ENCODE peak calls at places on chromosomes 4 and X, in eight cellular contexts. W is IMR-90, Y is transverse colon, R is A549, C is ovary, B is K562, X is tibial artery, A is cardiac muscle cell. J is an unnamed sample. For H3K9me3, the result is how much of the 10 kb centered on the place peaks cover.

GRCh38 chrX:98065151-98065550 is 1181.4 kb downstream of the RPA4 start:
- DNase-seq in B (no peak), X (no peak), R (no peak), Y (no peak), A (no peak), W (no peak), C (no peak), J (no peak)

GRCh38 chr4:159227984-159228383 is 125.1 kb downstream of the RAPGEF2 start:
- DNase-seq in X (peak), R (peak), W (peak), C (peak), B (no peak), Y (peak), A (peak), J (no peak)

GRCh38 chr4:151922306-151922705 is 161.5 kb upstream of the GATB start:
- DNase-seq in R (no peak), W (peak), A (peak), Y (no peak), X (no peak), C (no peak), B (no peak), J (no peak)

GRCh38 chrX:15761564-15762191 is 23.6 kb downstream of the CA5B start:
- DNase-seq in R (peak), A (peak), C (no peak), W (peak), B (peak), Y (no peak), X (no peak), J (peak)

GRCh38 chr4:38125816-38126215 is 165.6 kb downstream of the PTTG2 start:
- DNase-seq in B (no peak), W (peak), A (no peak), C (no peak), R (no peak), Y (no peak), X (no peak), J (no peak)

GRCh38 chr4:153126137-153126536 is 78.1 kb upstream of the TRIM2 start:
- DNase-seq in R (no peak), C (no peak), X (no peak), W (peak), Y (no peak), A (no peak), B (no peak), J (no peak)

GRCh38 chr4:4836044-4836443 is 23.4 kb upstream of the MSX1 start:
- DNase-seq in Y (no peak), B (no peak), W (no peak), X (no peak), A (no peak), R (no peak), C (no peak), J (no peak)

GRCh38 chr4:7872264-7872771 is 67.3 kb downstream of the AFAP1 start:
- DNase-seq in B (no peak), C (peak), A (peak), X (peak), Y (no peak), R (peak), W (peak), J (peak)

GRCh38 chrX:153598541-153599191 is at the start of gene CCNQ:
- DNase-seq in A (peak), C (peak), R (peak), X (no peak), W (peak), B (peak), Y (peak), J (peak)

GRCh38 chr4:144579411-144580020 is 66.4 kb upstream of the HHIP start:
- DNase-seq in Y (no peak), W (peak), X (no peak), R (peak), B (no peak), C (no peak), A (peak), J (no peak)

GRCh38 chr4:10783351-10783750 is 98.8 kb upstream of the CLNK start:
- DNase-seq in B (no peak), C (no peak), R (no peak), A (peak), W (peak), X (no peak), Y (no peak), J (no peak)

GRCh38 chr4:2484169-2484568 is 15.3 kb downstream of the RNF4 start:
- DNase-seq in B (no peak), C (no peak), X (no peak), Y (no peak), R (no peak), A (no peak), W (no peak), J (no peak)

GRCh38 chr4:15556533-15556932 is 86.9 kb downstream of the CC2D2A start:
- DNase-seq in B (no peak), Y (no peak), A (no peak), W (no peak), X (no peak), R (no peak), C (no peak), J (no peak)

GRCh38 chr4:67871867-67872266 is 11.9 kb downstream of the TMPRSS11D start:
- DNase-seq in C (no peak), W (peak), X (no peak), A (peak), Y (no peak), R (peak), B (no peak), J (no peak)

GRCh38 chr4:2805712-2806391 is 13.0 kb downstream of the SH3BP2 start:
- DNase-seq in C (peak), Y (peak), X (peak), W (no peak), B (no peak), A (peak), R (no peak), J (no peak)

GRCh38 chr4:120921456-120922389 is 803 bp downstream of the PRDM5 start:
- DNase-seq in A (peak), W (peak), Y (peak), R (peak), X (peak), C (peak), B (no peak), J (peak)

GRCh38 chrX:53317365-53318069 is 36.1 kb upstream of the IQSEC2 start:
- DNase-seq in A (peak), C (peak), X (peak), Y (peak), B (peak), R (peak), W (peak), J (peak)

DNA sequence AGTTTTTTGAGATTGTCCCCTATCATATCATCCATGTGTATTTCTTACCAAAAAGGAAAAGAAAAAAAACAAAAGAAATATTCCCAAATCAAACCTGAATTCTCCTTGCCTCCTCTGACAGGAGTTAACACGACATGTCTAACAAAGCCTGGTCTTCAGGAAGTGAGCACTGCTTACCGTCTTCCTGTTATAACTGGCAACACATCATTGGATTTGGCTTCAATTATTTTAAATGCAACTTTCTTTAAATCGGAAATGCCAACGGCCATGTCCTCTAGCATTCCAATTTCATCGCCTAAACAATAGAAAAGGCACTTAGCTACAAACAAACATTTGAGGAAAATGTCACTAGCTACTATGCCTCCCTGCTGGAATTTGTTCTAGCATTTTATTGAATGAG is 485.6 kb downstream of the IL15 start:
- DNase-seq in R (no peak), W (no peak), A (peak), B (no peak), C (no peak), X (no peak), Y (no peak), J (no peak)
- H3K4me3 ChIP-seq in R (no peak), W (no peak), A (no peak), B (no peak), C (no peak), X (no peak), Y (no peak), J (no peak)

GRCh38 chr4:19455196-19455595 is 796.5 kb upstream of the SLIT2 start:
- DNase-seq in Y (no peak), W (no peak), C (no peak), B (no peak), R (no peak), A (no peak), X (no peak), J (no peak)
- H3K9me3 ChIP-seq in Y (under half), W (under half), C (under half), B (under half), R (under half), A (under half), X (under half), J (under half)

GRCh38 chr4:54658321-54659093 is 750 bp downstream of the KIT start:
- DNase-seq in C (peak), W (peak), Y (peak), B (peak), A (peak), X (peak), R (peak), J (peak)

GRCh38 chr4:54660145-54660535 is 2.4 kb downstream of the KIT start:
- DNase-seq in X (no peak), Y (no peak), W (no peak), C (no peak), R (no peak), A (no peak), B (no peak), J (no peak)

GRCh38 chr4:54657194-54657555 is 582 bp upstream of the KIT start:
- DNase-seq in B (no peak), C (peak), A (no peak), X (no peak), R (no peak), Y (no peak), W (no peak), J (no peak)

GRCh38 chr4:54659213-54660144 is 1.7 kb downstream of the KIT start:
- DNase-seq in C (peak), W (peak), B (no peak), A (peak), Y (no peak), R (no peak), X (no peak), J (no peak)

DNA sequence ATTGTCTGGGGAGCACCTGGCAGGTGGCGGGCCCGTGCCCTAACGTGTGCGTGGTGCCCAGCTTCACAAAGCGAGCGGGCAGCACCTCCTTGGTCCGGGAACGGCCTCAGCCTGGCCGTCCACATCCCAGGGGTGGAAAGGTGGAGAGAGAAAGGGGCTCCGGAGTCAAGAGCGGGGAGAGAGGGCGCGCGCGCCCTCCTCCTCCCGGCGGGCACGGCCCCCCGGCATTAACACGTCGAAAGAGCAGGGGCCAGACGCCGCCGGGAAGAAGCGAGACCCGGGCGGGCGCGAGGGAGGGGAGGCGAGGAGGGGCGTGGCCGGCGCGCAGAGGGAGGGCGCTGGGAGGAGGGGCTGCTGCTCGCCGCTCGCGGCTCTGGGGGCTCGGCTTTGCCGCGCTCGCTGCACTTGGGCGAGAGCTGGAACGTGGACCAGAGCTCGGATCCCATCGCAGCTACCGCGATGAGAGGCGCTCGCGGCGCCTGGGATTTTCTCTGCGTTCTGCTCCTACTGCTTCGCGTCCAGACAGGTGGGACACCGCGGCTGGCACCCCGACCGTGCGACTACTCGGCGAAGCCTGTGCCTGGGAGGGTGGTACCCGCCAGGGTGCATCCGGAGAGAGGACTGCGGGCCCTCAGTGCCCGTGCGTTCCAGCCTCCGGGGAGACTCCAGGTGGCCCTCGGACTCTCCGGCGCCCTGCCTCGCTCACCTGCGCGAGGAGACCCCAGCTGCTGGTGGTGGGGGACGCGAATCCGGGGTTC is at the start of gene KIT:
- DNase-seq in X (no peak), Y (peak), C (peak), B (peak), A (peak), R (no peak), W (peak), J (peak)
- H3K4me3 ChIP-seq in X (peak), Y (peak), C (peak), B (peak), A (peak), R (peak), W (peak), J (peak)

GRCh38 chr4:179569549-179569948 is 2127.3 kb upstream of the AGA start:
- DNase-seq in X (no peak), R (no peak), C (no peak), W (no peak), A (no peak), B (no peak), Y (no peak), J (no peak)
- H3K9me3 ChIP-seq in X (under half), R (under half), C (under half), W (under half), A (under half), B (under half), Y (under half), J (under half)

DNA sequence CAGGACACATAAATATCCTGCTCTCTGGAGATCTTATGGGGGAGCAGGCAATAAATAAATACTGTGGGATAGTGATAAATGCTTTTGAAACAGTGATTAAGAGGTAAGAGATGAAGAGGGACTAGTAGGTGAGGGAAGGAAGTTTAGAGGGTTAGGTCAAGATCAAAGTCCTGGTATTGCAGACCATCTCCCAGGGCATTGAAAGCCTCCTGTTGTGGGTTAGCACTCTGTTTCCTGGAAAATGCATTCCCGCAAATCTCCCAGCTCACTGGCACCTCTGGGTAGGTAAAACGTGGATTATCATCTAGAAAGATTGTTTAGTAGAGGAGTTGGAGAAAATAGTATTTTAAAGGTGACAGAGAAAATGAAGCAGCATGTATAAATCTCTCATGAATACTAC is 2.2 kb downstream of the SNX25 start:
- DNase-seq in X (no peak), A (no peak), R (no peak), Y (no peak), B (no peak), W (no peak), C (no peak), J (no peak)
- H3K4me3 ChIP-seq in X (no peak), A (peak), R (no peak), Y (no peak), B (peak), W (no peak), C (no peak), J (no peak)

DNA sequence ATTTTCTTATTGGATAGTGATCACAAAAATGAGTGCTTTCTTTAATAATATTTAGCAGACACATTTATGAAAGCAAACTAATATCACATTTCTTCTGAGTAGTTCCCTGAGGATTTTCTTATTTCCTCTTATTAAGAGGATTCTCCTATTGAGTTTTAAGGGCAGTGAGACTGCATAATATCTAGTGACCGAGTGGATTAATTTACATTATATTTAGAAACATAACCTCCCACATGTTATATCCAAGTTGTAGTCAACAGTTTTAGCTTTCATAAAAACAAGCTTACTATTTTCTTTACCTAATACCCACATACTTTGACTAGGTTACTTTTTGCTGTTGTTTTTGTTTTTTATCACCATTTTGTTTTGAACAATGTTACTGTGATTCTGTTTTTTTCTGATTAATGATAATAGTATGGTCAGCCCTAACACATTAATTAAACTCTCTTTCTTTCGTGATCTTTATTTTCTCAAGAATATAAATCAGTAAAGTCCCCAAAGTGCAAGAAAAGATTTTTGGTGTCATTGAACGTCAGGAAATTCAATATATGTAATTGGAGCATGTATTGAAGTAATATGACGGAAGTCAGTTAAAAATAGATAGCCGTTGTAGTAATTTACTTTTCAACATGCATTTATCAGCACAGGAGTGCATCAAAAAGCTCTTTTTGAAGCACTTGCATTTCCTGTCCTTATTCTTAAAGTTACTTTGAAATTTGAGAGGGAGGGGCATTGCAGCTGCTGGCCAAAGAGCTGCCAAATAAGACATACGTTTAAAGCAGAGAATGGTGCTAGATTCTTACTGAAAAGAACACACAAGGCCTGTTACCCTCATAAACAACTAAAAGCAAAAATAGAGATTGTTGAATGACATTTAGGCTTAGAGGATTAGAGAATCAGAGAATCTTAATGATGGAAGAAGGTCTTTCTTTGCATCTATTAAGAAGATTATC is 25.2 kb downstream of the DDIT4L start:
- DNase-seq in C (no peak), R (no peak), A (no peak), Y (no peak), B (no peak), W (no peak), X (no peak), J (no peak)
- H3K9me3 ChIP-seq in C (under half), R (under half), A (under half), Y (under half), B (under half), W (under half), X (under half), J (under half)

J was measured in WERI-Rb-1.